ENCODE peak calls at places on chromosomes 6 and 20, in four cellular contexts. One of them, this sample, is unnamed.
A peak's percentile ranks its signal among the peaks of the same experiment; 100 is the strongest.

GRCh38 chr20:38829296-38829875 is 23.9 kb downstream of the PPP1R16B start:
- DNase-seq in astrocyte: no peak
- DNase-seq in fibroblast of lung: no peak
- DNase-seq in mesenchymal stem cell: no peak
- DNase-seq in this sample: no peak

GRCh38 chr6:17585766-17586502 is 14.2 kb upstream of the FAM8A1 start:
- DNase-seq in mesenchymal stem cell: no peak
- DNase-seq in astrocyte: no peak
- DNase-seq in fibroblast of lung: peak; percentile 8
- DNase-seq in this sample: peak; percentile 27

GRCh38 chr6:42294759-42295158 is 77.1 kb upstream of the MRPS10 start:
- DNase-seq in astrocyte: peak; percentile 77
- DNase-seq in fibroblast of lung: peak; percentile 83
- DNase-seq in mesenchymal stem cell: peak; percentile 81
- DNase-seq in this sample: peak; percentile 98

GRCh38 chr6:44498436-44498835 is 110.9 kb downstream of the CDC5L start:
- DNase-seq in astrocyte: no peak
- DNase-seq in fibroblast of lung: no peak
- DNase-seq in mesenchymal stem cell: no peak
- DNase-seq in this sample: no peak

GRCh38 chr20:44969320-44969879 is 3.1 kb downstream of the STK4 start:
- DNase-seq in fibroblast of lung: no peak
- DNase-seq in astrocyte: no peak
- DNase-seq in mesenchymal stem cell: no peak
- DNase-seq in this sample: no peak

GRCh38 chr6:13044390-13044789 is 283.9 kb downstream of the TBC1D7 start:
- DNase-seq in astrocyte: peak; percentile 44
- DNase-seq in fibroblast of lung: peak; percentile 62
- DNase-seq in mesenchymal stem cell: peak; percentile 4
- DNase-seq in this sample: peak; percentile 1

GRCh38 chr6:1949533-1949932 is 295.9 kb downstream of the GMDS start:
- DNase-seq in mesenchymal stem cell: no peak
- DNase-seq in astrocyte: peak; percentile 60
- DNase-seq in fibroblast of lung: peak; percentile 62
- DNase-seq in this sample: peak; percentile 79

GRCh38 chr6:65707134-65707826 is at the start of gene EYS:
- DNase-seq in mesenchymal stem cell: no peak
- DNase-seq in astrocyte: no peak
- DNase-seq in fibroblast of lung: no peak
- DNase-seq in this sample: no peak

GRCh38 chr6:6793388-6794250 is 205.1 kb downstream of the LY86 start:
- DNase-seq in astrocyte: no peak
- DNase-seq in fibroblast of lung: no peak
- DNase-seq in mesenchymal stem cell: peak; percentile 52
- DNase-seq in this sample: no peak

GRCh38 chr20:62677678-62678077 is 31.0 kb upstream of the NTSR1 start:
- DNase-seq in fibroblast of lung: no peak
- DNase-seq in astrocyte: no peak
- DNase-seq in mesenchymal stem cell: no peak
- DNase-seq in this sample: no peak

GRCh38 chr6:107977283-107977682 is 19.3 kb upstream of the SEC63 start:
- DNase-seq in mesenchymal stem cell: peak; percentile 39
- DNase-seq in fibroblast of lung: peak; percentile 21
- DNase-seq in astrocyte: peak; percentile 17
- DNase-seq in this sample: peak; percentile 26

GRCh38 chr6:142441716-142442115 is 139.9 kb downstream of the ADGRG6 start:
- DNase-seq in astrocyte: no peak
- DNase-seq in mesenchymal stem cell: no peak
- DNase-seq in fibroblast of lung: no peak
- DNase-seq in this sample: no peak

GRCh38 chr6:41964201-41964887 is 22.7 kb upstream of the CCND3 start:
- DNase-seq in fibroblast of lung: no peak
- DNase-seq in astrocyte: no peak
- DNase-seq in mesenchymal stem cell: no peak
- DNase-seq in this sample: no peak

GRCh38 chr6:163001341-163001740 is 273.6 kb downstream of the PACRG start:
- DNase-seq in mesenchymal stem cell: no peak
- DNase-seq in fibroblast of lung: peak; percentile 62
- DNase-seq in astrocyte: peak; percentile 54
- DNase-seq in this sample: no peak

GRCh38 chr6:124577734-124578281 is 384.4 kb upstream of the RNF217 start:
- DNase-seq in astrocyte: no peak
- DNase-seq in mesenchymal stem cell: no peak
- DNase-seq in fibroblast of lung: no peak
- DNase-seq in this sample: no peak

GRCh38 chr6:1057490-1058135 is 254.3 kb upstream of the FOXQ1 start:
- DNase-seq in fibroblast of lung: no peak
- DNase-seq in astrocyte: no peak
- DNase-seq in mesenchymal stem cell: no peak
- DNase-seq in this sample: no peak

GRCh38 chr6:45272626-45273025 is 55.5 kb upstream of the RUNX2 start:
- DNase-seq in astrocyte: no peak
- DNase-seq in mesenchymal stem cell: no peak
- DNase-seq in fibroblast of lung: no peak
- DNase-seq in this sample: no peak

GRCh38 chr6:139204978-139205377 is 70.1 kb downstream of the HECA start:
- DNase-seq in fibroblast of lung: no peak
- DNase-seq in mesenchymal stem cell: no peak
- DNase-seq in astrocyte: no peak
- DNase-seq in this sample: no peak

GRCh38 chr6:26222587-26222986 is 135.4 kb downstream of the HFE start:
- DNase-seq in fibroblast of lung: peak; percentile 32
- DNase-seq in mesenchymal stem cell: no peak
- DNase-seq in astrocyte: no peak
- DNase-seq in this sample: no peak

GRCh38 chr20:32582659-32583580 is 2.2 kb downstream of the NOL4L start:
- DNase-seq in fibroblast of lung: peak; percentile 27
- DNase-seq in mesenchymal stem cell: peak; percentile 39
- DNase-seq in astrocyte: no peak
- DNase-seq in this sample: no peak

GRCh38 chr6:37170273-37171140 is 555 bp downstream of the PIM1 start:
- DNase-seq in fibroblast of lung: peak; percentile 44
- DNase-seq in mesenchymal stem cell: peak; percentile 63
- DNase-seq in astrocyte: no peak
- DNase-seq in this sample: peak; percentile 38

GRCh38 chr6:131524695-131525336 is 48.2 kb upstream of the ARG1 start:
- DNase-seq in mesenchymal stem cell: no peak
- DNase-seq in astrocyte: no peak
- DNase-seq in fibroblast of lung: no peak
- DNase-seq in this sample: no peak

GRCh38 chr6:6972456-6972855 is 135.3 kb upstream of the RREB1 start:
- DNase-seq in fibroblast of lung: peak; percentile 91
- DNase-seq in mesenchymal stem cell: peak; percentile 44
- DNase-seq in astrocyte: peak; percentile 89
- DNase-seq in this sample: peak; percentile 79

GRCh38 chr6:116158641-116159040 is 32.7 kb upstream of the COL10A1 start:
- DNase-seq in mesenchymal stem cell: no peak
- DNase-seq in fibroblast of lung: peak; percentile 72
- DNase-seq in astrocyte: peak; percentile 64
- DNase-seq in this sample: no peak

GRCh38 chr20:1185781-1186334 is 1.1 kb upstream of the TMEM74B start:
- DNase-seq in astrocyte: peak; percentile 4
- DNase-seq in mesenchymal stem cell: peak; percentile 71
- DNase-seq in fibroblast of lung: peak; percentile 20
- DNase-seq in this sample: peak; percentile 16

GRCh38 chr6:137213331-137213740 is 5.8 kb downstream of the IFNGR1 start:
- DNase-seq in astrocyte: no peak
- DNase-seq in fibroblast of lung: no peak
- DNase-seq in mesenchymal stem cell: no peak
- DNase-seq in this sample: no peak
- H3K4me1 ChIP-seq in astrocyte: peaks cover 7% of the 10 kb centered on the region
- H3K4me1 ChIP-seq in fibroblast of lung: peaks cover 2% of the 10 kb centered on the region
- H3K4me1 ChIP-seq in mesenchymal stem cell: peaks cover 6% of the 10 kb centered on the region
- H3K4me1 ChIP-seq in this sample: peaks cover 45% of the 10 kb centered on the region

GRCh38 chr6:30799210-30799609 is 54.9 kb upstream of the IER3 start:
- DNase-seq in mesenchymal stem cell: no peak
- DNase-seq in astrocyte: no peak
- DNase-seq in fibroblast of lung: no peak
- DNase-seq in this sample: no peak
- H3K36me3 ChIP-seq in mesenchymal stem cell: no peaks in the 10 kb centered on the region
- H3K36me3 ChIP-seq in astrocyte: no peaks in the 10 kb centered on the region
- H3K36me3 ChIP-seq in fibroblast of lung: no peaks in the 10 kb centered on the region
- H3K36me3 ChIP-seq in this sample: no peaks in the 10 kb centered on the region

GRCh38 chr6:157272866-157273755 is 50.2 kb downstream of the TMEM242 start:
- DNase-seq in fibroblast of lung: no peak
- DNase-seq in astrocyte: no peak
- DNase-seq in mesenchymal stem cell: peak; percentile 19
- DNase-seq in this sample: no peak
- H3K4me2 ChIP-seq in fibroblast of lung: no peak overlapping the region
- H3K4me2 ChIP-seq in astrocyte: peak overlapping the region; percentile 97
- H3K4me2 ChIP-seq in mesenchymal stem cell: peak overlapping the region; percentile 97
- H3K4me2 ChIP-seq in this sample: no peak overlapping the region

GRCh38 chr20:41470362-41471095 is 103.9 kb upstream of the EMILIN3 start:
- DNase-seq in fibroblast of lung: no peak
- DNase-seq in mesenchymal stem cell: no peak
- DNase-seq in astrocyte: no peak
- DNase-seq in this sample: no peak

GRCh38 chr20:41469868-41470267 is 103.2 kb upstream of the EMILIN3 start:
- DNase-seq in mesenchymal stem cell: no peak
- DNase-seq in astrocyte: no peak
- DNase-seq in fibroblast of lung: no peak
- DNase-seq in this sample: no peak

GRCh38 chr20:41466836-41467619 is 100.4 kb upstream of the EMILIN3 start:
- DNase-seq in fibroblast of lung: no peak
- DNase-seq in mesenchymal stem cell: no peak
- DNase-seq in astrocyte: no peak
- DNase-seq in this sample: no peak

GRCh38 chr20:41467690-41468089 is 101.1 kb upstream of the EMILIN3 start:
- DNase-seq in astrocyte: peak; percentile 12
- DNase-seq in fibroblast of lung: peak; percentile 23
- DNase-seq in mesenchymal stem cell: no peak
- DNase-seq in this sample: no peak

GRCh38 chr20:41468994-41469600 is 102.5 kb upstream of the EMILIN3 start:
- DNase-seq in astrocyte: no peak
- DNase-seq in mesenchymal stem cell: no peak
- DNase-seq in fibroblast of lung: no peak
- DNase-seq in this sample: no peak
- H3K4me1 ChIP-seq in astrocyte: no peaks in the 10 kb centered on the region
- H3K4me1 ChIP-seq in mesenchymal stem cell: peaks cover 8% of the 10 kb centered on the region
- H3K4me1 ChIP-seq in fibroblast of lung: no peaks in the 10 kb centered on the region
- H3K4me1 ChIP-seq in this sample: no peaks in the 10 kb centered on the region

DNA sequence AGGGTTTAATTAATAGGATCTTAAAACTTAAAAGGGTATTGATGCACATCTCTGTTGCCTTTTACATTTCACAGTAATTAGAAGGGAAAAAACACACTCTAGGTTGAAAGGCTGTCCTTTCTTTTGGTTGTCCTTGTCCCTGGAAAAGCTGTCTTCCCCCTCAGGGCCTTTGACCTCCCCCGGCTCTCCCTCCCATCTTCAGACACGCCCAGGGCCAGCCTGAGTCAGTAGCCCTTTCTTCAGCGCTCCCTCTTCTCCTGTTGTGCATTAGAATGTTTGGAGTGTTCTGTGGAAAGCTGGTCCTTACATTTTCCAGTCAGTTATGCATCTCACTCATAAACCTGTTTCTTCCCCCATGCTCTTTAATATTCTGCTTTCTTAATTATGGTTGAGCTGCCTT is 157.0 kb downstream of the MTHFD1L start:
- DNase-seq in astrocyte: no peak
- DNase-seq in mesenchymal stem cell: peak; percentile 50
- DNase-seq in fibroblast of lung: no peak
- DNase-seq in this sample: no peak
- H3K36me3 ChIP-seq in astrocyte: no peaks in the 10 kb centered on the region
- H3K36me3 ChIP-seq in mesenchymal stem cell: peaks cover 15% of the 10 kb centered on the region
- H3K36me3 ChIP-seq in fibroblast of lung: peaks cover 8% of the 10 kb centered on the region
- H3K36me3 ChIP-seq in this sample: peaks cover 15% of the 10 kb centered on the region

DNA sequence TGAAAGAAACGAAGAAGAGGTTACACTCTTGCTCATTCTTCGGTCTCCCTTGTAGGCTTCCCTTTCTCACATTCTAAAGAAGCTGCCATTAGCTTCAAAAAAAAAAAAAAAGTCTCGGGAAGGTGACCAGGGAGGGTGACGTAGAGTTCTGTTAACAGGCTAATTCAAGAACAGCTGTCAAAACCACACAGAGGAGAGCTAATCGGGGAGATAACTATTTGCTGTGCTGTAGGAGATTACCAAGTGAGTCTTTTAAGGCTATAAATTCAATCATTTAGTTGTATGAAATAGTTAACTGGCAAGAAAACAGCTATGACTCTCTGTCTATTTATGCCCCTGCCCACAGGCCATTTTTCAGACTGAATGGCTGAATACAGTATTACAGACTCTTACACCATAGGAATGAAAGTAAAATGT is 256.8 kb downstream of the SYNE1 start:
- DNase-seq in fibroblast of lung: peak; percentile 97
- DNase-seq in astrocyte: peak; percentile 97
- DNase-seq in mesenchymal stem cell: peak; percentile 91
- DNase-seq in this sample: peak; percentile 58
- H3K4me2 ChIP-seq in fibroblast of lung: peak overlapping the region; percentile 99
- H3K4me2 ChIP-seq in astrocyte: peak overlapping the region; percentile 93
- H3K4me2 ChIP-seq in mesenchymal stem cell: no peak overlapping the region
- H3K4me2 ChIP-seq in this sample: peak overlapping the region; percentile 90

DNA sequence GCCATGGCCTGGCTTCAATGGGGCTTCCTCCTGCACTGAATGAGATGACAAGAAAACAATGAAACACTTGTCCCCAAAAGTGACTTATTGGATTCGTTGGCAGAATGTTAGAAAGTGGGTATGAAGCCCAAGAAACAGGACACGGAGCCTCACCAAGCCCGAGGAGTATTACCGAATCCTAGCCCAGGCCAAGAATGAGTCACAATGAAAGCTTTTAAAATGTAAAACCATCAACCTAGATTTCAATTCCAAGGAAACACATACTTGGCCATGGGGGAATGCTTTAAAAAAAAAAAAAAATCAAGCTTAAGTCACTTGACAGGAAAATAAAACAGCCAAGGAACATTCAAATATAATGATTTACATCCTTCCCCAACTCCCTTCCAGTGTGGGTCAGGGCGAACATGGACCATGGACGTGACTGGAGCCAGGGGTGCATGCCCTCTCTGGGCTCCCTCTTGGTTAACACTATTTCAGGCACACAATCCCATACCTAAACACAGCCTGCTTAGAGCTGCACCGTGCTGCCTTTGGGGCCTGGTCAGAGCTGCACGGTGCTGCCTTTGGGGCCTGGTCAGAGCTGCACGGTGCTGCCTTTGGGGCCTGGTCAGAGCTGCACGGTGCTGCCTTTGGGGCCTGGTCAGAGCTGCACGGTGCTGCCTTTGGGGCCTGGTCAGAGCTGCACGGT is 3.1 kb upstream of the STX16 start:
- DNase-seq in mesenchymal stem cell: no peak
- DNase-seq in fibroblast of lung: peak; percentile 92
- DNase-seq in astrocyte: peak; percentile 88
- DNase-seq in this sample: no peak
- H3K4me1 ChIP-seq in mesenchymal stem cell: peaks cover 11% of the 10 kb centered on the region
- H3K4me1 ChIP-seq in fibroblast of lung: no peaks in the 10 kb centered on the region
- H3K4me1 ChIP-seq in astrocyte: peaks cover 47% of the 10 kb centered on the region
- H3K4me1 ChIP-seq in this sample: peaks cover 25% of the 10 kb centered on the region

GRCh38 chr6:169240591-169241390 is 12.9 kb downstream of the THBS2 start:
- DNase-seq in fibroblast of lung: peak; percentile 56
- DNase-seq in astrocyte: no peak
- DNase-seq in mesenchymal stem cell: no peak
- DNase-seq in this sample: peak; percentile 82
- H3K36me3 ChIP-seq in fibroblast of lung: peaks cover 17% of the 10 kb centered on the region
- H3K36me3 ChIP-seq in astrocyte: peaks cover 9% of the 10 kb centered on the region
- H3K36me3 ChIP-seq in mesenchymal stem cell: peaks cover 51% of the 10 kb centered on the region
- H3K36me3 ChIP-seq in this sample: no peaks in the 10 kb centered on the region

This sample was measured in mammary epithelial cell.